ENCODE peak calls at places on chromosomes 11 and 22, in five cellular contexts. D is GM23248, U is testis, R is upper lobe of right lung, P is neuronal stem cell. L is an unnamed sample.

GRCh38 chr22:49081926-49082325 is 745.7 kb downstream of the BRD1 start:
- DNase-seq in D (no peak), U (no peak), R (peak; percentile 21), P (no peak), L (no peak)

GRCh38 chr11:47130541-47130940 is 46.1 kb downstream of the ARFGAP2 start:
- DNase-seq in D (no peak), U (no peak), R (no peak), P (no peak), L (peak; percentile 43)

GRCh38 chr11:125929445-125930075 is 16.3 kb upstream of the VSIG10L2 start:
- DNase-seq in D (no peak), U (no peak), R (peak; percentile 58), P (no peak), L (no peak)

GRCh38 chr11:4826425-4826824 is 5.3 kb downstream of the OR51F2 start:
- DNase-seq in D (no peak), U (no peak), R (no peak), P (no peak), L (no peak)

GRCh38 chr22:31049815-31050420 is 31.2 kb upstream of the SMTN start:
- DNase-seq in D (no peak), U (no peak), R (no peak), P (no peak), L (no peak)

GRCh38 chr22:23692598-23693291 is 1.9 kb downstream of the RGL4 start:
- DNase-seq in D (no peak), U (no peak), R (no peak), P (no peak), L (no peak)

GRCh38 chr11:113896156-113896879 is 8.3 kb upstream of the HTR3B start:
- DNase-seq in D (peak; percentile 63), U (peak; percentile 66), R (no peak), P (no peak), L (no peak)

GRCh38 chr11:126968915-126969314 is 31.7 kb downstream of the KIRREL3 start:
- DNase-seq in D (peak; percentile 52), U (peak; percentile 19), R (no peak), P (no peak), L (peak; percentile 37)

GRCh38 chr22:38513063-38513462 is 7.0 kb upstream of the DDX17 start:
- DNase-seq in D (no peak), U (no peak), R (no peak), P (no peak), L (peak; percentile 54)

GRCh38 chr11:10688401-10688800 is 5.2 kb downstream of the IRAG1 start:
- DNase-seq in D (no peak), U (no peak), R (no peak), P (no peak), L (no peak)

GRCh38 chr11:87743002-87743401 is 432.2 kb downstream of the RAB38 start:
- DNase-seq in D (no peak), U (no peak), R (no peak), P (no peak), L (no peak)

GRCh38 chr22:19168088-19168890 is 10.2 kb downstream of the SLC25A1 start:
- DNase-seq in D (no peak), U (no peak), R (no peak), P (no peak), L (no peak)

GRCh38 chr22:37051629-37052385 is at the start of gene KCTD17:
- DNase-seq in D (peak; percentile 94), U (peak; percentile 65), R (peak; percentile 89), P (peak; percentile 54), L (no peak)

GRCh38 chr22:37050913-37051628 is 471 bp upstream of the KCTD17 start:
- DNase-seq in D (no peak), U (no peak), R (no peak), P (peak; percentile 17), L (no peak)

GRCh38 chr22:37053310-37054077 is 2.0 kb downstream of the KCTD17 start:
- DNase-seq in D (peak; percentile 86), U (no peak), R (peak; percentile 59), P (no peak), L (no peak)

GRCh38 chr22:37054078-37054440 is 2.5 kb downstream of the KCTD17 start:
- DNase-seq in D (no peak), U (no peak), R (no peak), P (no peak), L (no peak)

GRCh38 chr22:37052386-37053309 is 1.1 kb downstream of the KCTD17 start:
- DNase-seq in D (no peak), U (no peak), R (no peak), P (no peak), L (no peak)
- H3K4me3 ChIP-seq in D (peak overlapping the region; percentile 75), U (peak overlapping the region; percentile 69), R (peak overlapping the region; percentile 68), P (peak overlapping the region; percentile 83), L (peak overlapping the region; percentile 82)

GRCh38 chr11:39190751-39191150 is 2268.7 kb downstream of the LRRC4C start:
- DNase-seq in D (no peak), U (no peak), R (no peak), P (no peak), L (peak; percentile 2)
- H3K27ac ChIP-seq in D (no peak overlapping the region), U (no peak overlapping the region), R (no peak overlapping the region), P (no peak overlapping the region), L (no peak overlapping the region)

DNA sequence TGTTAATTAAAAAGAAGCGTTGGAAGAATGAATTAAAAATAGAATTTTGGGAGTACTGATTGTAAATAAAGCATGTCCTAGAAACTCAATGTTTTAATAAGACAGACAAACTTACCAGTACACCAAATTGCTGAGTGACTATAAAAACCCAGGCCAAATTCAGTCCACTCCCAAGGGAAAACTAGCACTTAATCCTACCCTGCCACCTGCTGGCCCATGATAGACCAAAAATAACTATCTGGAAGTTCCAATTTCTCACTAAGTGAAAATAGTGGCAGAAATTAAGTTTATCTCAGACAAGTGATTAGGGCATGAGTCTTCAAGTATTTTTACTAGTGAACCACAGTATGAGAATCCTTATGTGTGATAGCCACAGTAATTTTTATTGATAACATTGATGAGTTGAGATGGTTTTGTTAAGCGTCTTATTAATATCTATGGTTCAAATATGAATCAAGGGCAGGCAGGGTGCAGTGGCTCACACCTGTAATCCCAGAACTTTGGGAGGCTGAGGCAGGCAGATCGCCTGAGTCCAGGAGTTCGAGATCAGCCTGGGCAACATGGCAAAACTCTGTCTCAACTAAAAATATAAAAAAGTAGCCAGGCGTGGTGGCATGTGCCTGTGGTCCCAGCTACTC is 9.8 kb upstream of the DDX10 start:
- DNase-seq in D (peak; percentile 87), U (peak; percentile 59), R (no peak), P (no peak), L (no peak)
- H3K4me1 ChIP-seq in D (no peaks in the 10 kb centered on the region), U (no peaks in the 10 kb centered on the region), R (no peaks in the 10 kb centered on the region), P (no peaks in the 10 kb centered on the region), L (no peaks in the 10 kb centered on the region)

GRCh38 chr11:68010058-68011041 is at the start of gene ALDH3B1:
- DNase-seq in D (peak; percentile 95), U (peak; percentile 67), R (peak; percentile 99), P (no peak), L (no peak)
- H3K4me3 ChIP-seq in D (peak within 1 kb of the TSS; percentile 80), U (peak within 1 kb of the TSS; percentile 6), R (peak within 1 kb of the TSS; percentile 53), P (peak within 1 kb of the TSS; percentile 28), L (no peak within 1 kb of the TSS)

GRCh38 chr11:82863209-82863608 is 37.0 kb downstream of the PRCP start:
- DNase-seq in D (no peak), U (no peak), R (no peak), P (no peak), L (no peak)

GRCh38 chr11:82864268-82864667 is 36.0 kb downstream of the PRCP start:
- DNase-seq in D (peak; percentile 68), U (peak; percentile 62), R (peak; percentile 81), P (no peak), L (no peak)

GRCh38 chr11:82867495-82868082 is 32.6 kb downstream of the PRCP start:
- DNase-seq in D (peak; percentile 85), U (peak; percentile 95), R (no peak), P (peak; percentile 76), L (peak; percentile 52)

GRCh38 chr11:82862379-82862778 is 37.9 kb downstream of the PRCP start:
- DNase-seq in D (no peak), U (no peak), R (no peak), P (no peak), L (no peak)

GRCh38 chr11:82865841-82866240 is 34.4 kb downstream of the PRCP start:
- DNase-seq in D (peak; percentile 59), U (no peak), R (no peak), P (no peak), L (no peak)
- H3K27ac ChIP-seq in D (no peak overlapping the region), U (no peak overlapping the region), R (no peak overlapping the region), P (no peak overlapping the region), L (no peak overlapping the region)

GRCh38 chr22:17972385-17973181 is 51.8 kb downstream of the MICAL3 start:
- DNase-seq in D (peak; percentile 81), U (no peak), R (no peak), P (no peak), L (no peak)
- H3K4me1 ChIP-seq in D (peaks cover 54% of the 10 kb centered on the region), U (peaks cover 5% of the 10 kb centered on the region), R (peaks cover 40% of the 10 kb centered on the region), P (peaks cover 16% of the 10 kb centered on the region), L (peaks cover 6% of the 10 kb centered on the region)

DNA sequence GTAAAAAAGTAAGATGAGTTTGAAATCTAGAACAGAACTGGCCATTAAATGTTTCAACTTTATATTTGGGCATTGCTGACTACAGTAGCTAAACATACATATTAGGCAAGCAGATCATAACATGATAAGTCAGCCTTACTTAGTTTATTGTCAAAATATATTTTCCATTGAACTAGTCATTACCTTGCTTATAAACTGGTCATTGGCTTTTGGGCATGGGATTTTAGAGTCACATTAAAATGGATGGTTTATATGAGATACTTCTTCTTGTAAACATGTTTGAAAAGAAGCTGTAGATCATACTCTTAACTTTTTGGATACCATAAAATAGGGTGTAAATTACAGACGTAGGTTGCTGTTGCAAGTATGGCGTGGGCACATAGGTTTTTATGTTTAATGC is 2.7 kb downstream of the HIPK3 start:
- DNase-seq in D (peak; percentile 52), U (no peak), R (no peak), P (no peak), L (no peak)
- H3K4me3 ChIP-seq in D (peak overlapping the region; percentile 89), U (peak overlapping the region; percentile 92), R (peak overlapping the region; percentile 92), P (peak overlapping the region; percentile 71), L (no peak overlapping the region)

GRCh38 chr22:28341001-28341400 is 338.6 kb downstream of the TTC28 start:
- DNase-seq in D (peak; percentile 65), U (no peak), R (no peak), P (no peak), L (no peak)

GRCh38 chr22:28346308-28346707 is 333.3 kb downstream of the TTC28 start:
- DNase-seq in D (no peak), U (no peak), R (no peak), P (no peak), L (no peak)

GRCh38 chr22:28345304-28345703 is 334.3 kb downstream of the TTC28 start:
- DNase-seq in D (peak; percentile 59), U (peak; percentile 31), R (no peak), P (no peak), L (no peak)

GRCh38 chr22:28348613-28349012 is 331.0 kb downstream of the TTC28 start:
- DNase-seq in D (no peak), U (no peak), R (no peak), P (no peak), L (no peak)

GRCh38 chr22:28344893-28345292 is 334.7 kb downstream of the TTC28 start:
- DNase-seq in D (peak; percentile 37), U (no peak), R (no peak), P (no peak), L (no peak)
- H3K27ac ChIP-seq in D (peak overlapping the region; percentile 2), U (peak overlapping the region; percentile 70), R (no peak overlapping the region), P (no peak overlapping the region), L (no peak overlapping the region)